ENCODE peak calls at places on chromosomes 2 and 18, in eight cellular contexts. One of them, this sample, is unnamed.

GRCh38 chr18:77127769-77128671 is 4.6 kb downstream of the MBP start:
- DNase-seq in A549: no peak
- DNase-seq in GM23338: no peak
- DNase-seq in DND-41: peak; percentile 72
- DNase-seq in mesenchymal stem cell: peak; percentile 56
- DNase-seq in PC-3: peak; percentile 98
- DNase-seq in OCI-LY7: peak; percentile 66
- DNase-seq in endothelial cell of umbilical vein: no peak
- DNase-seq in this sample: peak; percentile 94

GRCh38 chr2:223122706-223123265 is 70.8 kb downstream of the KCNE4 start:
- DNase-seq in endothelial cell of umbilical vein: peak; percentile 62
- DNase-seq in OCI-LY7: no peak
- DNase-seq in A549: no peak
- DNase-seq in mesenchymal stem cell: no peak
- DNase-seq in GM23338: peak; percentile 30
- DNase-seq in PC-3: no peak
- DNase-seq in DND-41: no peak
- DNase-seq in this sample: no peak

GRCh38 chr2:70766357-70767093 is 1.5 kb downstream of the ADD2 start:
- DNase-seq in A549: no peak
- DNase-seq in PC-3: no peak
- DNase-seq in GM23338: no peak
- DNase-seq in endothelial cell of umbilical vein: no peak
- DNase-seq in OCI-LY7: no peak
- DNase-seq in mesenchymal stem cell: no peak
- DNase-seq in DND-41: no peak
- DNase-seq in this sample: no peak

GRCh38 chr2:28168376-28168775 is 224.3 kb upstream of the FOSL2 start:
- DNase-seq in endothelial cell of umbilical vein: no peak
- DNase-seq in GM23338: no peak
- DNase-seq in mesenchymal stem cell: no peak
- DNase-seq in DND-41: no peak
- DNase-seq in PC-3: no peak
- DNase-seq in OCI-LY7: no peak
- DNase-seq in A549: no peak
- DNase-seq in this sample: no peak

GRCh38 chr2:218401834-218402370 is 2.2 kb downstream of the CTDSP1 start:
- DNase-seq in PC-3: no peak
- DNase-seq in GM23338: no peak
- DNase-seq in OCI-LY7: no peak
- DNase-seq in mesenchymal stem cell: no peak
- DNase-seq in endothelial cell of umbilical vein: no peak
- DNase-seq in A549: no peak
- DNase-seq in DND-41: no peak
- DNase-seq in this sample: no peak

GRCh38 chr2:55839182-55839819 is 84.3 kb downstream of the EFEMP1 start:
- DNase-seq in endothelial cell of umbilical vein: no peak
- DNase-seq in GM23338: peak; percentile 73
- DNase-seq in DND-41: no peak
- DNase-seq in A549: peak; percentile 61
- DNase-seq in PC-3: peak; percentile 96
- DNase-seq in OCI-LY7: no peak
- DNase-seq in mesenchymal stem cell: peak; percentile 65
- DNase-seq in this sample: no peak

GRCh38 chr2:161044095-161044874 is 115.9 kb upstream of the TANK start:
- DNase-seq in A549: no peak
- DNase-seq in DND-41: no peak
- DNase-seq in endothelial cell of umbilical vein: no peak
- DNase-seq in OCI-LY7: no peak
- DNase-seq in GM23338: no peak
- DNase-seq in mesenchymal stem cell: peak; percentile 71
- DNase-seq in PC-3: peak; percentile 50
- DNase-seq in this sample: no peak

GRCh38 chr2:16478817-16479216 is 186.8 kb downstream of the CYRIA start:
- DNase-seq in GM23338: no peak
- DNase-seq in PC-3: no peak
- DNase-seq in OCI-LY7: no peak
- DNase-seq in endothelial cell of umbilical vein: no peak
- DNase-seq in mesenchymal stem cell: no peak
- DNase-seq in DND-41: no peak
- DNase-seq in A549: no peak
- DNase-seq in this sample: no peak

GRCh38 chr18:21265971-21266673 is 24.1 kb downstream of the GREB1L start:
- DNase-seq in endothelial cell of umbilical vein: no peak
- DNase-seq in A549: no peak
- DNase-seq in DND-41: no peak
- DNase-seq in GM23338: no peak
- DNase-seq in OCI-LY7: no peak
- DNase-seq in mesenchymal stem cell: no peak
- DNase-seq in PC-3: no peak
- DNase-seq in this sample: no peak

GRCh38 chr2:17208511-17208910 is 309.7 kb downstream of the RAD51AP2 start:
- DNase-seq in OCI-LY7: no peak
- DNase-seq in mesenchymal stem cell: peak; percentile 60
- DNase-seq in A549: no peak
- DNase-seq in GM23338: peak; percentile 3
- DNase-seq in PC-3: no peak
- DNase-seq in endothelial cell of umbilical vein: no peak
- DNase-seq in DND-41: no peak
- DNase-seq in this sample: no peak

GRCh38 chr18:78100189-78100588 is 850.5 kb downstream of the GALR1 start:
- DNase-seq in OCI-LY7: no peak
- DNase-seq in PC-3: no peak
- DNase-seq in endothelial cell of umbilical vein: no peak
- DNase-seq in A549: no peak
- DNase-seq in mesenchymal stem cell: no peak
- DNase-seq in GM23338: no peak
- DNase-seq in DND-41: no peak
- DNase-seq in this sample: no peak

GRCh38 chr2:66436546-66436945 is 1.6 kb downstream of the MEIS1 start:
- DNase-seq in PC-3: no peak
- DNase-seq in mesenchymal stem cell: peak; percentile 21
- DNase-seq in DND-41: no peak
- DNase-seq in endothelial cell of umbilical vein: no peak
- DNase-seq in GM23338: peak; percentile 13
- DNase-seq in OCI-LY7: no peak
- DNase-seq in A549: no peak
- DNase-seq in this sample: no peak

GRCh38 chr2:24011278-24012104 is 1.6 kb downstream of the MFSD2B start:
- DNase-seq in mesenchymal stem cell: no peak
- DNase-seq in DND-41: no peak
- DNase-seq in OCI-LY7: no peak
- DNase-seq in endothelial cell of umbilical vein: no peak
- DNase-seq in A549: no peak
- DNase-seq in PC-3: no peak
- DNase-seq in GM23338: no peak
- DNase-seq in this sample: no peak

GRCh38 chr2:70685771-70686171 is 82.2 kb downstream of the ADD2 start:
- DNase-seq in mesenchymal stem cell: no peak
- DNase-seq in GM23338: no peak
- DNase-seq in endothelial cell of umbilical vein: no peak
- DNase-seq in PC-3: no peak
- DNase-seq in DND-41: no peak
- DNase-seq in OCI-LY7: no peak
- DNase-seq in A549: no peak
- DNase-seq in this sample: no peak

GRCh38 chr2:130872276-130873125 is 35.8 kb downstream of the ARHGEF4 start:
- DNase-seq in A549: no peak
- DNase-seq in endothelial cell of umbilical vein: no peak
- DNase-seq in PC-3: no peak
- DNase-seq in OCI-LY7: no peak
- DNase-seq in GM23338: no peak
- DNase-seq in DND-41: no peak
- DNase-seq in mesenchymal stem cell: no peak
- DNase-seq in this sample: no peak

GRCh38 chr2:118834440-118834810 is 13.0 kb downstream of the EN1 start:
- DNase-seq in A549: no peak
- DNase-seq in GM23338: peak; percentile 53
- DNase-seq in endothelial cell of umbilical vein: no peak
- DNase-seq in OCI-LY7: no peak
- DNase-seq in PC-3: no peak
- DNase-seq in DND-41: no peak
- DNase-seq in mesenchymal stem cell: no peak
- DNase-seq in this sample: no peak

GRCh38 chr2:188922191-188922590 is 52.0 kb upstream of the COL3A1 start:
- DNase-seq in mesenchymal stem cell: no peak
- DNase-seq in GM23338: no peak
- DNase-seq in endothelial cell of umbilical vein: no peak
- DNase-seq in A549: no peak
- DNase-seq in DND-41: no peak
- DNase-seq in PC-3: peak; percentile 49
- DNase-seq in OCI-LY7: no peak
- DNase-seq in this sample: no peak

GRCh38 chr2:208657468-208657867 is 250.9 kb downstream of the PTH2R start:
- DNase-seq in GM23338: peak; percentile 54
- DNase-seq in PC-3: peak; percentile 6
- DNase-seq in mesenchymal stem cell: no peak
- DNase-seq in A549: no peak
- DNase-seq in DND-41: no peak
- DNase-seq in OCI-LY7: no peak
- DNase-seq in endothelial cell of umbilical vein: no peak
- DNase-seq in this sample: no peak

DNA sequence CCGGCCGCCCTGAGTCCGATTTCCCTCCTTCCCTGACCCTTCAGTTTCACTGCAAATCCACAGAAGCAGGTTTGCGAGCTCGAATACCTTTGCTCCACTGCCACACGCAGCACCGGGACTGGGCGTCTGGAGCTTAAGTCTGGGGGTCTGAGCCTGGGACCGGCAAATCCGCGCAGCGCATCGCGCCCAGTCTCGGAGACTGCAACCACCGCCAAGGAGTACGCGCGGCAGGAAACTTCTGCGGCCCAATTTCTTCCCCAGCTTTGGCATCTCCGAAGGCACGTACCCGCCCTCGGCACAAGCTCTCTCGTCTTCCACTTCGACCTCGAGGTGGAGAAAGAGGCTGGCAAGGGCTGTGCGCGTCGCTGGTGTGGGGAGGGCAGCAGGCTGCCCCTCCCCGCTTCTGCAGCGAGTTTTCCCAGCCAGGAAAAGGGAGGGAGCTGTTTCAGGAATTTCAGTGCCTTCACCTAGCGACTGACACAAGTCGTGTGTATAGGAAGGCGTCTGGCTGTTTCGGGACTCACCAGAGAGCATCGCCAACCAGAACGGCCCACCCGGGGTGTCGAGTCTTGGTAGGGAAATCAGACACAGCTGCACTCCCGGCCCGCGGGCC is 4.6 kb downstream of the SIX2 start:
- DNase-seq in DND-41: no peak
- DNase-seq in GM23338: peak; percentile 74
- DNase-seq in OCI-LY7: no peak
- DNase-seq in A549: no peak
- DNase-seq in PC-3: no peak
- DNase-seq in endothelial cell of umbilical vein: no peak
- DNase-seq in mesenchymal stem cell: no peak
- DNase-seq in this sample: no peak
- H3K4me2 ChIP-seq in DND-41: no peak overlapping the region
- H3K4me2 ChIP-seq in GM23338: peak overlapping the region; percentile 85
- H3K4me2 ChIP-seq in OCI-LY7: no peak overlapping the region
- H3K4me2 ChIP-seq in A549: no peak overlapping the region
- H3K4me2 ChIP-seq in PC-3: no peak overlapping the region
- H3K4me2 ChIP-seq in endothelial cell of umbilical vein: peak overlapping the region; percentile 83
- H3K4me2 ChIP-seq in mesenchymal stem cell: peak overlapping the region; percentile 72
- H3K4me2 ChIP-seq in this sample: no peak overlapping the region

DNA sequence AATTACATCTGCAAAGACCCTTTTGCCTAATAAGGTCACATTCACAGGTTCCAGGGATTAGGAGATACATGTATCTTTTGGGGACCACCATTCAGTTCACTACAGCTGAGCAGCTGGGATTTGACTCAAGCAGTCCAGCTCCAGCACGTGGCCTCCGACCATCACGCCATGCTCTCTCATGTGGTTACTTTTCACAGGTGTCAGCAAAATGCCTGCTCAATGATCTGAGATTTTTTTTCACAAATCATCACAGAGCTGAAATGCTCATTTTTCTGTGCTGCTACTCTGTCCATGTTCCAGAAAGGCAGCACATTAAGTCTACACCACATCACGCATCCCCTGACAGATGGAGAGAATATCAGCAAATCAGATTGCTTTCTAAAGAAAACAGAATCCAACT is 98.5 kb upstream of the RMDN2 start:
- DNase-seq in OCI-LY7: no peak
- DNase-seq in endothelial cell of umbilical vein: no peak
- DNase-seq in PC-3: no peak
- DNase-seq in GM23338: no peak
- DNase-seq in DND-41: no peak
- DNase-seq in A549: no peak
- DNase-seq in mesenchymal stem cell: no peak
- DNase-seq in this sample: no peak
- H3K4me1 ChIP-seq in OCI-LY7: peaks cover 7% of the 10 kb centered on the region
- H3K4me1 ChIP-seq in endothelial cell of umbilical vein: peaks cover 38% of the 10 kb centered on the region
- H3K4me1 ChIP-seq in PC-3: peaks cover 13% of the 10 kb centered on the region
- H3K4me1 ChIP-seq in GM23338: no peaks in the 10 kb centered on the region
- H3K4me1 ChIP-seq in DND-41: no peaks in the 10 kb centered on the region
- H3K4me1 ChIP-seq in A549: peaks cover 16% of the 10 kb centered on the region
- H3K4me1 ChIP-seq in mesenchymal stem cell: peaks cover 9% of the 10 kb centered on the region
- H3K4me1 ChIP-seq in this sample: no peaks in the 10 kb centered on the region

DNA sequence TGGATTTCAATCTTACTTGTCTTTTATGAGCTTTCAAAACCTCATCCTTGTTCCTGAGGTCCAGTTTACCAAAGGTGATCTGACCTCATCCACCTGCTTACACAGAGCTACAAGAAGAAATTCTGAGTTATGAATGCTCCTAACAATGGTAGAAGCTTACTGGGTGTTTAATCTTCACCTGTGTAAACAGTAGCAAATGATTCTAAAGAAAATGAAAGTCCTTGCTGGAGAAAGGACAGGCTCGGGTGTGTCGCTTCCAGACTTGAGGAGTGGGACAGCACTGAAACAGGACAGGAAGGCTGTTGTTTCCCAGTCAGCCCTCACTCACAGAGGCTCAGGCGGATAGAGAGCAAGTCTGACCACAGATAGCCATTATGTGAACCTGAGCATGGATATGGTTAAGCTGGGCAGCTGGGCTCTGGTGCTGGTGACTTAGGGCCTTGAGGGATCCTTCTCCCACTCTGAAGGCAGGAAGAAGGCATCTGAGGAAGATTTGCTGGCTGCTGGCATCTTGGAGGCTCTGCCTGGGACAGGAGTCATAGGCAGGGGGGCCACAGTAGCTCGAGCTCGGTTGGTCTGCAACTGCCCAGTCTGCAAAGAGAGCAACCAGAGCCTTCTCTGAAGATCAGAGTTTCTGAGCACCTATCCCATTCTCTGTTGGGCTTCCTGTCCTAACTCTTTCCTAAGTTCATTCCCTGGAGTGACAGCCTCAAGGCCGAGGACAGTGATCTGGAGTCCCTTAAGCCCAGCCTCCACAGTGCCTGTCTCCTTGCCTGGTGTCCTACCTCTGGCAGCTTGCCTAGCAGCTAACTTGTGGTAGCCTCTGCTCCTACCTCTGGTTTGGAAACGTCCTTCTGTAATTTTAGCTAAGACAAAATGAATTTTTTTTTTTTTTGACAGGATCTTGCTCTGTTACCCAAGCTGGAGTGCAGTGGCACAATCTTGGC is 4.0 kb downstream of the DOK1 start:
- DNase-seq in OCI-LY7: no peak
- DNase-seq in endothelial cell of umbilical vein: no peak
- DNase-seq in mesenchymal stem cell: no peak
- DNase-seq in DND-41: no peak
- DNase-seq in GM23338: no peak
- DNase-seq in A549: no peak
- DNase-seq in PC-3: peak; percentile 14
- DNase-seq in this sample: no peak
- H3K4me2 ChIP-seq in OCI-LY7: no peak overlapping the region
- H3K4me2 ChIP-seq in endothelial cell of umbilical vein: no peak overlapping the region
- H3K4me2 ChIP-seq in mesenchymal stem cell: no peak overlapping the region
- H3K4me2 ChIP-seq in DND-41: no peak overlapping the region
- H3K4me2 ChIP-seq in GM23338: no peak overlapping the region
- H3K4me2 ChIP-seq in A549: no peak overlapping the region
- H3K4me2 ChIP-seq in PC-3: no peak overlapping the region
- H3K4me2 ChIP-seq in this sample: no peak overlapping the region

GRCh38 chr2:224381913-224382647 is 19.8 kb downstream of the FAM124B start:
- DNase-seq in GM23338: no peak
- DNase-seq in endothelial cell of umbilical vein: peak; percentile 67
- DNase-seq in OCI-LY7: no peak
- DNase-seq in mesenchymal stem cell: no peak
- DNase-seq in A549: no peak
- DNase-seq in DND-41: no peak
- DNase-seq in PC-3: peak; percentile 59
- DNase-seq in this sample: no peak
- H3K4me1 ChIP-seq in GM23338: peaks cover 4% of the 10 kb centered on the region
- H3K4me1 ChIP-seq in endothelial cell of umbilical vein: peaks cover 2% of the 10 kb centered on the region
- H3K4me1 ChIP-seq in OCI-LY7: no peaks in the 10 kb centered on the region
- H3K4me1 ChIP-seq in mesenchymal stem cell: no peaks in the 10 kb centered on the region
- H3K4me1 ChIP-seq in A549: no peaks in the 10 kb centered on the region
- H3K4me1 ChIP-seq in DND-41: no peaks in the 10 kb centered on the region
- H3K4me1 ChIP-seq in PC-3: peaks cover 10% of the 10 kb centered on the region
- H3K4me1 ChIP-seq in this sample: no peaks in the 10 kb centered on the region

This sample was measured in Karpas-422.